ENCODE peak calls at places on chromosomes 3 and 15, in six cellular contexts. F is WTC11, I is HepG2, S is H1, C is GM12878, Q is K562. V is an unnamed sample.
A peak's percentile ranks its signal among the peaks of the same experiment; 100 is the strongest.

GRCh38 chr3:46052531-46052930 is 25.2 kb upstream of the XCR1 start:
- DNase-seq in F (no peak), C (no peak), S (no peak), I (no peak), Q (no peak), V (no peak)

GRCh38 chr3:133238015-133238414 is 161.8 kb upstream of the BFSP2 start:
- DNase-seq in C (no peak), S (no peak), F (no peak), Q (no peak), I (no peak), V (no peak)

GRCh38 chr3:195236801-195237570 is 34.0 kb downstream of the XXYLT1 start:
- DNase-seq in I (no peak), F (no peak), C (no peak), Q (no peak), S (no peak), V (no peak)

GRCh38 chr3:11651900-11652299 is 8.2 kb upstream of the VGLL4 start:
- DNase-seq in F (no peak), I (peak; percentile 29), C (no peak), Q (peak; percentile 54), S (no peak), V (peak; percentile 21)

GRCh38 chr3:5275529-5275928 is 88.0 kb downstream of the EDEM1 start:
- DNase-seq in C (no peak), S (no peak), Q (no peak), I (no peak), F (no peak), V (no peak)

GRCh38 chr3:86743233-86743632 is 247.7 kb downstream of the VGLL3 start:
- DNase-seq in I (no peak), F (no peak), C (no peak), Q (no peak), S (no peak), V (no peak)

GRCh38 chr3:96334779-96335178 is 479.6 kb upstream of the EPHA6 start:
- DNase-seq in I (no peak), C (no peak), F (no peak), Q (no peak), S (no peak), V (no peak)

GRCh38 chr3:43997788-43998373 is 243.8 kb upstream of the TOPAZ1 start:
- DNase-seq in Q (no peak), S (peak; percentile 67), F (peak; percentile 48), C (no peak), I (no peak), V (no peak)

GRCh38 chr3:58351920-58352319 is 19.2 kb downstream of the PXK start:
- DNase-seq in I (no peak), Q (no peak), C (no peak), S (no peak), F (peak; percentile 15), V (no peak)

GRCh38 chr15:67998599-67999122 is 55.5 kb upstream of the PIAS1 start:
- DNase-seq in I (no peak), F (no peak), Q (no peak), C (no peak), S (no peak), V (no peak)

GRCh38 chr3:12943124-12944021 is 102.0 kb upstream of the RPL32 start:
- DNase-seq in F (no peak), Q (no peak), I (no peak), C (no peak), S (no peak), V (no peak)

GRCh38 chr3:43017038-43017437 is 37.9 kb downstream of the GASK1A start:
- DNase-seq in C (no peak), I (no peak), S (no peak), F (no peak), Q (no peak), V (no peak)

GRCh38 chr3:188154758-188155574 is 1.0 kb downstream of the LPP start:
- DNase-seq in I (no peak), S (no peak), F (no peak), Q (no peak), C (no peak), V (no peak)

GRCh38 chr3:58490860-58491501 is 915 bp upstream of the KCTD6 start:
- DNase-seq in S (no peak), F (no peak), Q (no peak), I (no peak), C (no peak), V (no peak)

GRCh38 chr3:177827517-177828249 is 630.4 kb upstream of the TBL1XR1 start:
- DNase-seq in Q (no peak), F (no peak), I (peak; percentile 95), S (no peak), C (no peak), V (no peak)

GRCh38 chr3:30913176-30913575 is 18.7 kb upstream of the GADL1 start:
- DNase-seq in Q (no peak), I (no peak), S (no peak), C (no peak), F (no peak), V (no peak)

GRCh38 chr15:89515477-89515876 is 19.1 kb upstream of the RHCG start:
- DNase-seq in F (no peak), C (no peak), Q (no peak), S (no peak), I (no peak), V (no peak)

GRCh38 chr3:172658344-172659245 is 52.3 kb downstream of the NCEH1 start:
- DNase-seq in S (no peak), I (peak; percentile 94), Q (peak; percentile 42), F (peak; percentile 17), C (no peak), V (peak; percentile 94)

GRCh38 chr15:74258456-74259323 is 22.6 kb downstream of the CCDC33 start:
- DNase-seq in Q (no peak), I (no peak), S (no peak), F (no peak), C (no peak), V (no peak)

GRCh38 chr3:136476280-136476679 is 226.1 kb downstream of the PCCB start:
- DNase-seq in Q (no peak), C (no peak), F (no peak), I (peak; percentile 10), S (no peak), V (no peak)

GRCh38 chr3:19046440-19046839 is 101.9 kb upstream of the KCNH8 start:
- DNase-seq in F (no peak), C (no peak), S (no peak), I (no peak), Q (no peak), V (no peak)

GRCh38 chr15:45550436-45550835 is 27.9 kb upstream of the SLC30A4 start:
- DNase-seq in F (no peak), I (no peak), Q (no peak), S (no peak), C (no peak), V (no peak)

GRCh38 chr15:101206173-101206572 is 45.7 kb downstream of the CHSY1 start:
- DNase-seq in Q (no peak), S (no peak), I (no peak), C (no peak), F (no peak), V (no peak)

GRCh38 chr3:15795563-15796308 is 2.0 kb downstream of the ANKRD28 start:
- DNase-seq in S (no peak), Q (peak; percentile 35), F (no peak), I (no peak), C (no peak), V (no peak)

GRCh38 chr3:99674086-99674789 is 35.8 kb downstream of the COL8A1 start:
- DNase-seq in F (no peak), Q (no peak), C (no peak), S (no peak), I (no peak), V (no peak)

GRCh38 chr15:75347222-75348033 is 589 bp downstream of the NEIL1 start:
- DNase-seq in S (peak; percentile 87), I (no peak), Q (peak; percentile 57), C (no peak), F (peak; percentile 74), V (peak; percentile 16)

GRCh38 chr15:69305933-69306568 is 7.3 kb downstream of the PAQR5 start:
- DNase-seq in S (no peak), Q (no peak), C (no peak), I (no peak), F (no peak), V (no peak)

GRCh38 chr15:69305204-69305931 is 6.7 kb downstream of the PAQR5 start:
- DNase-seq in F (no peak), I (peak; percentile 52), S (no peak), C (no peak), Q (peak; percentile 64), V (peak; percentile 74)

GRCh38 chr15:69308949-69309348 is 10.2 kb downstream of the PAQR5 start:
- DNase-seq in S (no peak), I (no peak), Q (no peak), C (no peak), F (no peak), V (no peak)

GRCh38 chr15:69311319-69311721 is 12.6 kb downstream of the PAQR5 start:
- DNase-seq in S (no peak), F (no peak), C (no peak), I (no peak), Q (no peak), V (no peak)

DNA sequence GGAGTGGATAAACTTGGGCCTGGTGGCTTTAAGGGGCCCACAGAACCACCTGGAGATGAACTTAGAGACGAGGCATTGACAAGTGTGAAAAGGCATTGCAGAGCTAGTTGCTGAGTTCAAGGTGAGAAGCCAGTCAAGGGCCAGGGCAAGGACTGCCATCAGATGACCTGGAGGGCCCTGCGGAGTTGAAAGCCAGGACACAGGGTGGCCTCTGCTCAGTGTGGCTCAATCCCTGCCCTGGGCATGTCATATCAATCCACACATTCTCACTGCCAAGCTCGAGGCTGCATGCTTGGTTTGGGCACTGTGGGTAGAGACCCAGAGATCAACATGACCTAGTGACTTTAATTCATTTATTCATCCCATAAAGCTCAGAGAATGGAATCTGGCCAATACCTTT is 9.2 kb downstream of the PAQR5 start:
- DNase-seq in C (no peak), I (no peak), S (no peak), Q (no peak), F (no peak), V (no peak)
- TF ChIP-seq ATF3 in C (no peak), I (no peak), S (no peak), Q (no peak), F (no peak), V (no peak)

GRCh38 chr3:60384352-60384751 is 866.9 kb downstream of the FHIT start:
- DNase-seq in F (no peak), I (no peak), C (no peak), Q (no peak), S (no peak), V (no peak)
- TF ChIP-seq ATF3 in F (no peak), I (no peak), C (no peak), Q (no peak), S (no peak), V (no peak)

DNA sequence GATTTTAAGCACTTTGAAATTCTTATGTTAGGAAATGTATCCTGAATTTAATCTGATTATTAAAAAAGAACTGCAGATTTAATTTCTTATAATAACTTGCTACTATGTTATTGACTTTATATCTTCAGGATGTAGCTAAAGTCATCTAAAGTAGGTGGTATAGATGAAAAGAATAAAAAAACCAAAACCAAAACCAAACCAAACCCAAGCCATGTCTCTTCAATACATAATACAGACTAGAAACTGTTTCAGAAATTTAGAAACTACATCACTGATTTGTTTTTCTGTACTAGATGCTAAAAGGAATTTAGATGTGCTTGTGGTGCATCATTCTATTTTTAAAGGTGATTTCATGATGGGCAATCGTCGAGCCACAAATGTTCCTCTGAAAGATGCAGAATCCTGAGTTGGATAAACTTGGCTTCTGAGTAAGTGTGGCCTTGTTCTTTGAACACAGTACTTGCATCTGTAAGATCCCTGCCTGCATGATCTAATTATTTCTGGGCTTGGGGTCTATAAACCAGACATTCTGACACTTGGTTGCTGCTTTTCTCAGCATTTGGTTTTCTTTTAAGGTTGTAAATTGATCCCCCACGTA is 287.1 kb upstream of the SUCLG2 start:
- DNase-seq in F (no peak), S (no peak), C (no peak), I (no peak), Q (no peak), V (no peak)
- TF ChIP-seq ATF3 in F (no peak), S (no peak), C (no peak), I (no peak), Q (no peak), V (no peak)

GRCh38 chr15:28920781-28921331 is 35.1 kb downstream of the APBA2 start:
- DNase-seq in F (no peak), Q (no peak), S (no peak), I (no peak), C (no peak), V (no peak)
- TF ChIP-seq ATF3 in F (no peak), Q (no peak), S (no peak), I (no peak), C (no peak), V (no peak)

V was measured in HCT116.